ENCODE peak calls at places on chromosome 22, in four cellular contexts. E, K, N and F are unnamed samples.

GRCh38 chr22:32926600-32926999 is 125.1 kb downstream of the TIMP3 start:
- DNase-seq in E (no peak), K (no peak), N (peak; percentile 52), F (no peak)

GRCh38 chr22:27880778-27881394 is 38.2 kb downstream of the PITPNB start:
- DNase-seq in E (no peak), K (no peak), N (peak; percentile 54), F (peak; percentile 59)

GRCh38 chr22:44497218-44497903 is 672 bp downstream of the RTL6 start:
- DNase-seq in E (peak; percentile 55), K (no peak), N (peak; percentile 3), F (no peak)

GRCh38 chr22:35739076-35739475 is 21.4 kb downstream of the APOL5 start:
- DNase-seq in E (no peak), K (no peak), N (no peak), F (no peak)

GRCh38 chr22:44576311-44577260 is 78.6 kb upstream of the RTL6 start:
- DNase-seq in E (peak; percentile 27), K (no peak), N (no peak), F (no peak)

GRCh38 chr22:28799834-28800307 is 498 bp downstream of the XBP1 start:
- DNase-seq in E (peak; percentile 67), K (no peak), N (peak; percentile 51), F (peak; percentile 25)

GRCh38 chr22:36155702-36156101 is 4.9 kb downstream of the APOL3 start:
- DNase-seq in E (peak; percentile 84), K (no peak), N (no peak), F (no peak)

GRCh38 chr22:49020314-49020713 is 807.4 kb downstream of the BRD1 start:
- DNase-seq in E (no peak), K (no peak), N (no peak), F (no peak)

GRCh38 chr22:17867160-17867785 is 93.0 kb upstream of the BID start:
- DNase-seq in E (no peak), K (no peak), N (no peak), F (no peak)

GRCh38 chr22:46803031-46803880 is 40.8 kb downstream of the TBC1D22A start:
- DNase-seq in E (peak; percentile 65), K (peak; percentile 52), N (peak; percentile 23), F (no peak)

GRCh38 chr22:28299329-28299728 is 380.3 kb upstream of the PITPNB start:
- DNase-seq in E (no peak), K (no peak), N (no peak), F (no peak)

GRCh38 chr22:46848227-46848626 is 85.8 kb downstream of the TBC1D22A start:
- DNase-seq in E (no peak), K (no peak), N (peak; percentile 43), F (peak; percentile 48)

GRCh38 chr22:23236440-23237139 is 56.3 kb downstream of the BCR start:
- DNase-seq in E (no peak), K (no peak), N (no peak), F (no peak)

GRCh38 chr22:46586123-46586519 is 34.1 kb upstream of the GRAMD4 start:
- DNase-seq in E (no peak), K (no peak), N (no peak), F (no peak)

GRCh38 chr22:44155115-44155514 is 25.6 kb upstream of the PARVG start:
- DNase-seq in E (no peak), K (no peak), N (no peak), F (no peak)

GRCh38 chr22:32754413-32755041 is 47.0 kb upstream of the TIMP3 start:
- DNase-seq in E (no peak), K (no peak), N (peak; percentile 42), F (peak; percentile 26)

GRCh38 chr22:18085188-18085587 is 7.4 kb downstream of the PEX26 start:
- DNase-seq in E (peak; percentile 80), K (no peak), N (no peak), F (no peak)

GRCh38 chr22:49963647-49964026 is 3.1 kb downstream of the PIM3 start:
- DNase-seq in E (peak; percentile 56), K (no peak), N (no peak), F (no peak)

GRCh38 chr22:30611197-30611596 is 4.2 kb downstream of the TCN2 start:
- DNase-seq in E (no peak), K (no peak), N (peak; percentile 32), F (no peak)

GRCh38 chr22:30872282-30873041 is 96.1 kb downstream of the MORC2 start:
- DNase-seq in E (peak; percentile 33), K (no peak), N (no peak), F (no peak)

GRCh38 chr22:50469377-50470305 is 5.2 kb downstream of the SBF1 start:
- DNase-seq in E (no peak), K (peak; percentile 97), N (peak; percentile 84), F (peak; percentile 42)

GRCh38 chr22:46815896-46816721 is 53.7 kb downstream of the TBC1D22A start:
- DNase-seq in E (peak; percentile 92), K (no peak), N (no peak), F (peak; percentile 57)

GRCh38 chr22:31102441-31103081 is 4.8 kb downstream of the SELENOM start:
- DNase-seq in E (no peak), K (no peak), N (peak; percentile 58), F (peak; percentile 88)

GRCh38 chr22:46878549-46878948 is 116.1 kb downstream of the TBC1D22A start:
- DNase-seq in E (no peak), K (no peak), N (no peak), F (no peak)

GRCh38 chr22:32024791-32025190 is 18.3 kb upstream of the SLC5A1 start:
- DNase-seq in E (no peak), K (no peak), N (peak; percentile 89), F (peak; percentile 23)

GRCh38 chr22:35116269-35116668 is 50.3 kb downstream of the ISX start:
- DNase-seq in E (no peak), K (no peak), N (no peak), F (no peak)

GRCh38 chr22:49676230-49676629 is 151.4 kb downstream of the BRD1 start:
- DNase-seq in E (no peak), K (no peak), N (no peak), F (no peak)

GRCh38 chr22:44597616-44598015 is 99.6 kb upstream of the RTL6 start:
- DNase-seq in E (no peak), K (no peak), N (no peak), F (no peak)

GRCh38 chr22:30575011-30575671 is 676 bp upstream of the GAL3ST1 start:
- DNase-seq in E (no peak), K (no peak), N (no peak), F (peak; percentile 74)

GRCh38 chr22:38081941-38082828 is 1.8 kb downstream of the SLC16A8 start:
- DNase-seq in E (peak; percentile 45), K (no peak), N (no peak), F (no peak)

GRCh38 chr22:38079804-38080203 is 4.2 kb downstream of the SLC16A8 start:
- DNase-seq in E (no peak), K (no peak), N (no peak), F (no peak)

GRCh38 chr22:38081636-38081940 is 2.4 kb downstream of the SLC16A8 start:
- DNase-seq in E (no peak), K (no peak), N (no peak), F (no peak)

GRCh38 chr22:38080847-38081635 is 2.9 kb downstream of the SLC16A8 start:
- DNase-seq in E (peak; percentile 49), K (no peak), N (no peak), F (peak; percentile 30)

GRCh38 chr22:38080468-38080846 is 3.5 kb downstream of the SLC16A8 start:
- DNase-seq in E (no peak), K (no peak), N (no peak), F (no peak)
- H3K4me1 ChIP-seq in E (no peaks in the 10 kb centered on the region), K (peaks cover 16% of the 10 kb centered on the region), N (peaks cover 8% of the 10 kb centered on the region), F (peaks cover 4% of the 10 kb centered on the region)

GRCh38 chr22:41936894-41937169 is 10.1 kb downstream of the CENPM start:
- DNase-seq in E (no peak), K (no peak), N (no peak), F (no peak)

GRCh38 chr22:41932353-41932752 is 5.7 kb upstream of the TNFRSF13C start:
- DNase-seq in E (no peak), K (no peak), N (no peak), F (no peak)

GRCh38 chr22:41935015-41935908 is 8.7 kb upstream of the TNFRSF13C start:
- DNase-seq in E (no peak), K (no peak), N (no peak), F (no peak)

GRCh38 chr22:41933411-41934177 is 7.0 kb upstream of the TNFRSF13C start:
- DNase-seq in E (no peak), K (no peak), N (no peak), F (no peak)

DNA sequence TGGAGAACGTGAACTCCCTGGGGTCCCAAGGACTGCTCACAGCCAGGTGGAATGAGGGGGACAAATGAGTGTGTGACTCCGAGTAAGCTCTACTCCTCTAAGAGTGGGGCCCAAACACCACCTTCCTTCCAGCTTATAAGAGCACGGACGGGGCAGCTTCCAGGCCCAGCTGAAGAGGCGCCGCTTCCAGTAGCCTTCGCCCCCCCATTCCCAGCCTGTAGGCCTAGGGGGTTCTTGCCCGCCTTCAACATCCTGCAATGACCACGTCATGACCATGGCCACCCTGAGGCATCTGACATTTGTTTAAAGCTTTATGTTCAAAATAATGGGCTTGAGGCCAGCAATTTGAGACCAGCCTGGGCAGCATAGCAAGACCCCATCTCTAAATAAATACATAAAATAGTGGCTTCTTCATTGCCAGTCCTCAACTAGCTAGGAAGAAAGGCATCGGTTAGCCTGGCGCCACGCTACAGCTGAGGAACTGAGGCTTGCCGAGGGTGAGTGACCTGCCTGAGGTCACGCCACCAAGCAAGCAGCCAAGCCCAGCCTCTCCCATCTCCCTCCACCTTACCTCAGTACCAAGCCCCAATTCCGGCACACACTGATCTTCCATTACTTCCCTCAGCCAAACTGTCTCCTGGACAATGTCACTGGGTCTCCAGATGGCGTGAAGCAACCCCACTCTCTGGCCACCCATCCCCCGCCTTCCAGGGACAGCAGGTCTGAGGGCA is 7.8 kb upstream of the TNFRSF13C start:
- DNase-seq in E (no peak), K (no peak), N (no peak), F (no peak)
- H3K4me1 ChIP-seq in E (no peaks in the 10 kb centered on the region), K (peaks cover 11% of the 10 kb centered on the region), N (no peaks in the 10 kb centered on the region), F (no peaks in the 10 kb centered on the region)

DNA sequence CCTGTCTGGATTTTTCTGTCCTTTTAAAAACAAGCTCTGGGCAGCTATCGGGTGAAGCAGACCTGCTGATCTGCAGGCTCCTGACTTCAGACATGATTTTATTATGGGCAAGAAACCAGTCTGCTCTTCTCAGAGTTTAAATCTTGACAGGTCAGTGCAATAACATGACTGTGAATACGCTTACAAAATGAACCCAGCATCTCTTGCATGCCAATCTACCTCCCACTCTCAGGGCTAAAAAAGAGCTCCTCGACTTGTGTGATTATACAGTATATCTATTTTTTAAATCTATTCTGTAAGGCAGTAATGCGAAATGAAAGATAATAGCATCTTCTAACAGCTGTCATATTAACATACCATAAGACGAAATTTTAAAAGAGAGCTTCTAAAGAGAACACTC is 18.7 kb upstream of the ASPHD2 start:
- DNase-seq in E (no peak), K (no peak), N (no peak), F (no peak)
- H3K4me1 ChIP-seq in E (no peaks in the 10 kb centered on the region), K (no peaks in the 10 kb centered on the region), N (no peaks in the 10 kb centered on the region), F (no peaks in the 10 kb centered on the region)

DNA sequence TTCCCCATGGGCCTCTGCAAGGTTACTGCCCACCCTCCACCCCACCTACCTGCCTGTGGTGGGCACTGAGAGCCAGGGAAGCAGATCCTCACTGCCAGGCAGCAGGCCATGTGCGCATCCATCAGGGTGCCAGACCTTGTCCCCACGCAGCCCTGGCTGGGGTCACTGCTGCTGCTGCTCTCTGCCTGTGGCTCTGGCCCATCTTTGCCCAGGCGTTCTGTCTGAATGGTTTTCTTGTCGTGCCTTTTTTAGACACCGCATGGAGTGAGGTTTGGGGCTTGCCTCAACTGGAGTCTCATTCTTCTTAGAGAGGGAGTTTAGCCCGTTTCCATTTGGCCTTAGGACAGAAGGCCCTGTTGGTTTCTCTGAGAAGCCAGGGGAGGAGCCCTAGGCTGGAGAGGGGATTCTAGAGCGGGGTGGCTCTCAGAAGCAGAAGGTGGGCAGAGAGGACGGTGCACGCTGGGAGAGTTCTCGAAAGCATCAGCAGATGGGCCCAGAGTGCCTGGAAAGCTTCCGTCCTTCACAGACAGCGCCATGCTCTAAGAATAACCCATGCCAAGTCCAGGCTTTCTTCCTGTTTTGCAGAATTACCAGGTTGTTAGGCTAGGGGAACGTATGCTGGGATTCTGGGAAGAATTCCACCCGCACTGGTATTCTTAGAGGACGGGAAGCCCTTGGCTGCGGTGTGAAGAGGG is 8.1 kb downstream of the TANGO2 start:
- DNase-seq in E (no peak), K (no peak), N (no peak), F (no peak)
- H3K4me1 ChIP-seq in E (no peaks in the 10 kb centered on the region), K (peaks cover 14% of the 10 kb centered on the region), N (peaks cover 6% of the 10 kb centered on the region), F (no peaks in the 10 kb centered on the region)